ENCODE peak calls at places on chromosome 18, in four cellular contexts. Y is fibroblast of the aortic adventitia, M is EH, N is kidney tubule cell. Z is an unnamed sample.

GRCh38 chr18:34084635-34085034 is 140.1 kb downstream of the NOL4 start:
- DNase-seq in Y (no peak), M (no peak), N (no peak), Z (no peak)

GRCh38 chr18:8685141-8685913 is 20.0 kb upstream of the MTCL1 start:
- DNase-seq in N (peak; percentile 27), Y (peak; percentile 67), M (peak; percentile 62), Z (no peak)

GRCh38 chr18:30920757-30921156 is 121.8 kb downstream of the DSC3 start:
- DNase-seq in N (peak; percentile 64), Y (no peak), M (no peak), Z (no peak)

GRCh38 chr18:46407471-46408166 is 249.4 kb downstream of the LOXHD1 start:
- DNase-seq in M (peak; percentile 15), Y (peak; percentile 41), N (peak; percentile 32), Z (no peak)

GRCh38 chr18:79394438-79395307 is 1.1 kb upstream of the NFATC1 start:
- DNase-seq in M (peak; percentile 73), Y (peak; percentile 73), N (peak; percentile 22), Z (no peak)

GRCh38 chr18:24482826-24483225 is 22.4 kb downstream of the HRH4 start:
- DNase-seq in N (no peak), Y (no peak), M (no peak), Z (no peak)

GRCh38 chr18:74745658-74746403 is 148.2 kb downstream of the ZNF407 start:
- DNase-seq in Y (peak; percentile 71), M (peak; percentile 85), N (peak; percentile 70), Z (peak; percentile 49)

GRCh38 chr18:13184396-13184795 is 34.2 kb upstream of the LDLRAD4 start:
- DNase-seq in Y (no peak), M (no peak), N (no peak), Z (no peak)

GRCh38 chr18:6884944-6885343 is 155.4 kb downstream of the ARHGAP28 start:
- DNase-seq in M (peak; percentile 12), Y (peak; percentile 50), N (no peak), Z (no peak)

GRCh38 chr18:10399465-10399864 is 55.0 kb upstream of the APCDD1 start:
- DNase-seq in M (no peak), Y (no peak), N (no peak), Z (no peak)

Z was measured in RCC 7860.